ENCODE peak calls at places on chromosomes 13 and 19, in nine cellular contexts. One of them, this sample, is unnamed.

GRCh38 chr19:45294291-45295029 is 28.2 kb downstream of the CKM start:
- DNase-seq in EH: no peak
- DNase-seq in stimulated activated CD4-positive, alpha-beta T cell treated with anti-CD3 and anti-CD28 coated beads, Interleukin-4, amount 100 ng/mL, for 48 hours: no peak
- DNase-seq in activated CD4-positive, alpha-beta T cell treated with anti-CD3 and anti-CD28 coated beads for 36 hours: no peak
- DNase-seq in effector memory CD8-positive, alpha-beta T cell: no peak
- DNase-seq in fibroblast of lung: peak
- DNase-seq in mammary epithelial cell: no peak
- DNase-seq in Caco-2: no peak
- DNase-seq in HEK293T: no peak
- DNase-seq in this sample: no peak

GRCh38 chr19:16022251-16022650 is 54.0 kb upstream of the TPM4 start:
- DNase-seq in EH: no peak
- DNase-seq in stimulated activated CD4-positive, alpha-beta T cell treated with anti-CD3 and anti-CD28 coated beads, Interleukin-4, amount 100 ng/mL, for 48 hours: no peak
- DNase-seq in activated CD4-positive, alpha-beta T cell treated with anti-CD3 and anti-CD28 coated beads for 36 hours: no peak
- DNase-seq in effector memory CD8-positive, alpha-beta T cell: no peak
- DNase-seq in fibroblast of lung: no peak
- DNase-seq in mammary epithelial cell: no peak
- DNase-seq in Caco-2: no peak
- DNase-seq in HEK293T: no peak
- DNase-seq in this sample: no peak

GRCh38 chr13:71316964-71317363 is 550.0 kb downstream of the DACH1 start:
- DNase-seq in EH: no peak
- DNase-seq in stimulated activated CD4-positive, alpha-beta T cell treated with anti-CD3 and anti-CD28 coated beads, Interleukin-4, amount 100 ng/mL, for 48 hours: no peak
- DNase-seq in activated CD4-positive, alpha-beta T cell treated with anti-CD3 and anti-CD28 coated beads for 36 hours: no peak
- DNase-seq in effector memory CD8-positive, alpha-beta T cell: no peak
- DNase-seq in fibroblast of lung: no peak
- DNase-seq in mammary epithelial cell: no peak
- DNase-seq in Caco-2: no peak
- DNase-seq in HEK293T: no peak
- DNase-seq in this sample: no peak

GRCh38 chr13:100323937-100324336 is 235.0 kb downstream of the PCCA start:
- DNase-seq in EH: no peak
- DNase-seq in stimulated activated CD4-positive, alpha-beta T cell treated with anti-CD3 and anti-CD28 coated beads, Interleukin-4, amount 100 ng/mL, for 48 hours: no peak
- DNase-seq in activated CD4-positive, alpha-beta T cell treated with anti-CD3 and anti-CD28 coated beads for 36 hours: no peak
- DNase-seq in effector memory CD8-positive, alpha-beta T cell: no peak
- DNase-seq in fibroblast of lung: no peak
- DNase-seq in mammary epithelial cell: no peak
- DNase-seq in Caco-2: no peak
- DNase-seq in HEK293T: no peak
- DNase-seq in this sample: no peak

GRCh38 chr13:48647625-48648024 is 6.1 kb upstream of the CYSLTR2 start:
- DNase-seq in EH: no peak
- DNase-seq in stimulated activated CD4-positive, alpha-beta T cell treated with anti-CD3 and anti-CD28 coated beads, Interleukin-4, amount 100 ng/mL, for 48 hours: no peak
- DNase-seq in activated CD4-positive, alpha-beta T cell treated with anti-CD3 and anti-CD28 coated beads for 36 hours: peak
- DNase-seq in effector memory CD8-positive, alpha-beta T cell: no peak
- DNase-seq in fibroblast of lung: no peak
- DNase-seq in mammary epithelial cell: no peak
- DNase-seq in Caco-2: peak
- DNase-seq in HEK293T: no peak
- DNase-seq in this sample: no peak

GRCh38 chr13:42615691-42616090 is 41.7 kb downstream of the TNFSF11 start:
- DNase-seq in EH: peak
- DNase-seq in stimulated activated CD4-positive, alpha-beta T cell treated with anti-CD3 and anti-CD28 coated beads, Interleukin-4, amount 100 ng/mL, for 48 hours: no peak
- DNase-seq in activated CD4-positive, alpha-beta T cell treated with anti-CD3 and anti-CD28 coated beads for 36 hours: no peak
- DNase-seq in effector memory CD8-positive, alpha-beta T cell: no peak
- DNase-seq in fibroblast of lung: peak
- DNase-seq in mammary epithelial cell: peak
- DNase-seq in Caco-2: no peak
- DNase-seq in HEK293T: no peak
- DNase-seq in this sample: no peak

GRCh38 chr19:53908933-53909415 is at the start of gene CACNG7:
- DNase-seq in EH: no peak
- DNase-seq in stimulated activated CD4-positive, alpha-beta T cell treated with anti-CD3 and anti-CD28 coated beads, Interleukin-4, amount 100 ng/mL, for 48 hours: no peak
- DNase-seq in activated CD4-positive, alpha-beta T cell treated with anti-CD3 and anti-CD28 coated beads for 36 hours: no peak
- DNase-seq in effector memory CD8-positive, alpha-beta T cell: no peak
- DNase-seq in fibroblast of lung: no peak
- DNase-seq in mammary epithelial cell: no peak
- DNase-seq in Caco-2: no peak
- DNase-seq in HEK293T: no peak
- DNase-seq in this sample: no peak

GRCh38 chr19:39390460-39390758 is 497 bp downstream of the PAF1 start:
- DNase-seq in EH: no peak
- DNase-seq in stimulated activated CD4-positive, alpha-beta T cell treated with anti-CD3 and anti-CD28 coated beads, Interleukin-4, amount 100 ng/mL, for 48 hours: peak
- DNase-seq in activated CD4-positive, alpha-beta T cell treated with anti-CD3 and anti-CD28 coated beads for 36 hours: peak
- DNase-seq in effector memory CD8-positive, alpha-beta T cell: peak
- DNase-seq in fibroblast of lung: peak
- DNase-seq in mammary epithelial cell: peak
- DNase-seq in Caco-2: no peak
- DNase-seq in HEK293T: no peak
- DNase-seq in this sample: no peak

GRCh38 chr13:38954291-38954690 is 36.3 kb downstream of the STOML3 start:
- DNase-seq in EH: no peak
- DNase-seq in stimulated activated CD4-positive, alpha-beta T cell treated with anti-CD3 and anti-CD28 coated beads, Interleukin-4, amount 100 ng/mL, for 48 hours: no peak
- DNase-seq in activated CD4-positive, alpha-beta T cell treated with anti-CD3 and anti-CD28 coated beads for 36 hours: no peak
- DNase-seq in effector memory CD8-positive, alpha-beta T cell: no peak
- DNase-seq in fibroblast of lung: no peak
- DNase-seq in mammary epithelial cell: peak
- DNase-seq in Caco-2: no peak
- DNase-seq in HEK293T: no peak
- DNase-seq in this sample: peak

GRCh38 chr19:5820785-5821184 is 15.9 kb downstream of the NRTN start:
- DNase-seq in EH: no peak
- DNase-seq in stimulated activated CD4-positive, alpha-beta T cell treated with anti-CD3 and anti-CD28 coated beads, Interleukin-4, amount 100 ng/mL, for 48 hours: no peak
- DNase-seq in activated CD4-positive, alpha-beta T cell treated with anti-CD3 and anti-CD28 coated beads for 36 hours: no peak
- DNase-seq in effector memory CD8-positive, alpha-beta T cell: no peak
- DNase-seq in fibroblast of lung: no peak
- DNase-seq in mammary epithelial cell: no peak
- DNase-seq in Caco-2: no peak
- DNase-seq in HEK293T: no peak
- DNase-seq in this sample: no peak

GRCh38 chr19:6108721-6109633 is 1.3 kb downstream of the RFX2 start:
- DNase-seq in EH: peak
- DNase-seq in stimulated activated CD4-positive, alpha-beta T cell treated with anti-CD3 and anti-CD28 coated beads, Interleukin-4, amount 100 ng/mL, for 48 hours: peak
- DNase-seq in activated CD4-positive, alpha-beta T cell treated with anti-CD3 and anti-CD28 coated beads for 36 hours: peak
- DNase-seq in effector memory CD8-positive, alpha-beta T cell: peak
- DNase-seq in fibroblast of lung: peak
- DNase-seq in mammary epithelial cell: peak
- DNase-seq in Caco-2: peak
- DNase-seq in HEK293T: no peak
- DNase-seq in this sample: peak

GRCh38 chr13:35882722-35883497 is 248.3 kb downstream of the DCLK1 start:
- DNase-seq in EH: peak
- DNase-seq in stimulated activated CD4-positive, alpha-beta T cell treated with anti-CD3 and anti-CD28 coated beads, Interleukin-4, amount 100 ng/mL, for 48 hours: no peak
- DNase-seq in activated CD4-positive, alpha-beta T cell treated with anti-CD3 and anti-CD28 coated beads for 36 hours: no peak
- DNase-seq in effector memory CD8-positive, alpha-beta T cell: no peak
- DNase-seq in fibroblast of lung: peak
- DNase-seq in mammary epithelial cell: no peak
- DNase-seq in Caco-2: no peak
- DNase-seq in HEK293T: no peak
- DNase-seq in this sample: no peak

GRCh38 chr13:26946675-26947342 is 186.2 kb upstream of the GPR12 start:
- DNase-seq in EH: peak
- DNase-seq in stimulated activated CD4-positive, alpha-beta T cell treated with anti-CD3 and anti-CD28 coated beads, Interleukin-4, amount 100 ng/mL, for 48 hours: no peak
- DNase-seq in activated CD4-positive, alpha-beta T cell treated with anti-CD3 and anti-CD28 coated beads for 36 hours: no peak
- DNase-seq in effector memory CD8-positive, alpha-beta T cell: no peak
- DNase-seq in fibroblast of lung: peak
- DNase-seq in mammary epithelial cell: peak
- DNase-seq in Caco-2: peak
- DNase-seq in HEK293T: peak
- DNase-seq in this sample: peak

GRCh38 chr19:2902590-2903218 is 2.0 kb downstream of the ZNF57 start:
- DNase-seq in EH: no peak
- DNase-seq in stimulated activated CD4-positive, alpha-beta T cell treated with anti-CD3 and anti-CD28 coated beads, Interleukin-4, amount 100 ng/mL, for 48 hours: no peak
- DNase-seq in activated CD4-positive, alpha-beta T cell treated with anti-CD3 and anti-CD28 coated beads for 36 hours: no peak
- DNase-seq in effector memory CD8-positive, alpha-beta T cell: no peak
- DNase-seq in fibroblast of lung: no peak
- DNase-seq in mammary epithelial cell: no peak
- DNase-seq in Caco-2: no peak
- DNase-seq in HEK293T: no peak
- DNase-seq in this sample: no peak

GRCh38 chr19:3253270-3253669 is 28.8 kb downstream of the CELF5 start:
- DNase-seq in EH: no peak
- DNase-seq in stimulated activated CD4-positive, alpha-beta T cell treated with anti-CD3 and anti-CD28 coated beads, Interleukin-4, amount 100 ng/mL, for 48 hours: no peak
- DNase-seq in activated CD4-positive, alpha-beta T cell treated with anti-CD3 and anti-CD28 coated beads for 36 hours: no peak
- DNase-seq in effector memory CD8-positive, alpha-beta T cell: no peak
- DNase-seq in fibroblast of lung: no peak
- DNase-seq in mammary epithelial cell: no peak
- DNase-seq in Caco-2: no peak
- DNase-seq in HEK293T: no peak
- DNase-seq in this sample: no peak

GRCh38 chr19:16419671-16420394 is 51.9 kb downstream of the EPS15L1 start:
- DNase-seq in EH: no peak
- DNase-seq in stimulated activated CD4-positive, alpha-beta T cell treated with anti-CD3 and anti-CD28 coated beads, Interleukin-4, amount 100 ng/mL, for 48 hours: no peak
- DNase-seq in activated CD4-positive, alpha-beta T cell treated with anti-CD3 and anti-CD28 coated beads for 36 hours: no peak
- DNase-seq in effector memory CD8-positive, alpha-beta T cell: no peak
- DNase-seq in fibroblast of lung: no peak
- DNase-seq in mammary epithelial cell: no peak
- DNase-seq in Caco-2: no peak
- DNase-seq in HEK293T: no peak
- DNase-seq in this sample: peak

GRCh38 chr13:111519490-111520170 is 199.2 kb downstream of the TEX29 start:
- DNase-seq in EH: no peak
- DNase-seq in stimulated activated CD4-positive, alpha-beta T cell treated with anti-CD3 and anti-CD28 coated beads, Interleukin-4, amount 100 ng/mL, for 48 hours: no peak
- DNase-seq in activated CD4-positive, alpha-beta T cell treated with anti-CD3 and anti-CD28 coated beads for 36 hours: no peak
- DNase-seq in effector memory CD8-positive, alpha-beta T cell: no peak
- DNase-seq in fibroblast of lung: no peak
- DNase-seq in mammary epithelial cell: no peak
- DNase-seq in Caco-2: no peak
- DNase-seq in HEK293T: no peak
- DNase-seq in this sample: no peak

This sample was measured in endothelial cell of umbilical vein.